ENCODE peak calls at places on chromosomes 5 and 9, in four cellular contexts. A is CD4-positive, alpha-beta memory T cell; P is A549; D is lower leg skin. K is an unnamed sample.

GRCh38 chr5:141656396-141656795 is 5.2 kb upstream of the FCHSD1 start:
- DNase-seq in D (no peak), A (no peak), P (no peak), K (no peak)

GRCh38 chr9:27203783-27204182 is 93.2 kb downstream of the EQTN start:
- DNase-seq in P (no peak), A (no peak), D (no peak), K (no peak)

GRCh38 chr9:91799113-91799735 is 150.8 kb downstream of the ROR2 start:
- DNase-seq in A (no peak), P (no peak), D (no peak), K (no peak)

GRCh38 chr5:15499528-15500325 is at the start of gene FBXL7:
- DNase-seq in A (no peak), P (peak), D (peak), K (no peak)

GRCh38 chr5:178469975-178470692 is 120.1 kb downstream of the COL23A1 start:
- DNase-seq in D (no peak), P (no peak), A (no peak), K (no peak)

GRCh38 chr5:178818094-178818493 is 41.7 kb upstream of the ZNF354B start:
- DNase-seq in D (no peak), A (no peak), P (no peak), K (no peak)

GRCh38 chr9:35604578-35605335 is at the start of gene TESK1:
- DNase-seq in A (peak), P (peak), D (peak), K (peak)

GRCh38 chr9:99057665-99058625 is 47.0 kb upstream of the TGFBR1 start:
- DNase-seq in A (peak), P (no peak), D (peak), K (peak)

GRCh38 chr9:38144421-38144820 is 75.4 kb upstream of the SHB start:
- DNase-seq in D (no peak), P (no peak), A (no peak), K (no peak)

GRCh38 chr9:14014209-14014608 is 299.7 kb downstream of the NFIB start:
- DNase-seq in D (no peak), A (no peak), P (no peak), K (no peak)

GRCh38 chr5:134140530-134141201 is 26.2 kb downstream of the TCF7 start:
- DNase-seq in D (peak), P (peak), A (peak), K (peak)

GRCh38 chr5:135559342-135559741 is 19.4 kb downstream of the CXCL14 start:
- DNase-seq in A (no peak), D (no peak), P (peak), K (peak)

GRCh38 chr9:3879731-3880493 is 354.1 kb upstream of the RFX3 start:
- DNase-seq in P (no peak), D (no peak), A (no peak), K (no peak)

GRCh38 chr5:145937432-145938250 is 1.3 kb downstream of the SH3RF2 start:
- DNase-seq in D (no peak), A (no peak), P (peak), K (no peak)
- H3K4me3 ChIP-seq in D (peak), A (no peak), P (peak), K (no peak)

GRCh38 chr9:137604345-137605145 is 941 bp upstream of the ARRDC1 start:
- DNase-seq in A (no peak), P (no peak), D (no peak), K (no peak)
- H3K4me3 ChIP-seq in A (no peak), P (peak), D (no peak), K (peak)

GRCh38 chr5:162067138-162067537 is 435 bp upstream of the GABRG2 start:
- DNase-seq in A (no peak), D (no peak), P (no peak), K (no peak)
- H3K4me3 ChIP-seq in A (no peak), D (no peak), P (no peak), K (no peak)

DNA sequence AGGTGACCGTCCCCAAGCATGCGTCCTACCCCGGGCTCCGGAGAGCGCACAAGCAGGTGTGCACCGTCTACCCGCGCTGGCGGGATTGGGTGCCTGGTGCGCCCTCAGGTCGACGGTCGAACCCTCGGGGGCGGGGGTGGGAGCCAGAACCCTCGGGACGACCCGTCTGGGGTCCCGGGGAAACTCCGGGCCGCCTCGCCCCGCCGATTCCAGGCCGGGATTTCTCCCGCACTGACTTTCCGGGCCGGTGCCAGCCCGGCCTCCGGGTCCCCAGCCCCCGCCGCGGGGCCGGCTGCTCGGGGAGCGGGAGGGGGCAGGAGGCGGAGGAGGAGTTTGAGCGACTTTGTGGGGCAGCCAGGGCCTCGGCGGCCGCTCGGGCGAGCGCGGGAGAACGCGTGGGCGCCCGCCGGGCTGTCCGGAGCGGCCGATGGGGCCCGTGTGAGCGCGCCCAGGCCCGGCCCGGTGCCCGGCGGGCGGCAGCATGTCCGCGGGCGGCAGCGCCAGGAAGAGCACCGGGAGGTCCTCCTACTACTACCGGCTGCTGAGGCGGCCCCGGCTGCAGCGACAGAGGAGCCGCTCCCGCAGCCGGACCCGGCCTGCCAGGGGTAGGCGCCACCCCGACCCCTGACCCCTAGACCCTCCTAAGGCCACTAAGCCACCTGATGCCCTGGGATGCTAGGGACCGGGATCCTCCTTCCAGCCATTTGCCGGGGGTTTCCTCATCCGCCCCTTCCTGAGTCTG is at the start of gene DAB2IP:
- DNase-seq in D (no peak), P (no peak), A (no peak), K (no peak)
- H3K4me3 ChIP-seq in D (peak), P (peak), A (no peak), K (peak)

GRCh38 chr9:76863832-76864231 is 42.1 kb downstream of the PRUNE2 start:
- DNase-seq in P (no peak), A (no peak), D (no peak), K (no peak)

GRCh38 chr9:76873056-76873792 is 32.7 kb downstream of the PRUNE2 start:
- DNase-seq in P (no peak), D (peak), A (no peak), K (no peak)

GRCh38 chr9:76866689-76867088 is 39.2 kb downstream of the PRUNE2 start:
- DNase-seq in A (no peak), D (no peak), P (peak), K (no peak)

GRCh38 chr9:76873821-76874220 is 32.1 kb downstream of the PRUNE2 start:
- DNase-seq in D (no peak), P (no peak), A (no peak), K (no peak)

GRCh38 chr9:76868897-76869296 is 37.0 kb downstream of the PRUNE2 start:
- DNase-seq in D (no peak), A (no peak), P (no peak), K (no peak)
- H3K4me3 ChIP-seq in D (no peak), A (no peak), P (no peak), K (no peak)

DNA sequence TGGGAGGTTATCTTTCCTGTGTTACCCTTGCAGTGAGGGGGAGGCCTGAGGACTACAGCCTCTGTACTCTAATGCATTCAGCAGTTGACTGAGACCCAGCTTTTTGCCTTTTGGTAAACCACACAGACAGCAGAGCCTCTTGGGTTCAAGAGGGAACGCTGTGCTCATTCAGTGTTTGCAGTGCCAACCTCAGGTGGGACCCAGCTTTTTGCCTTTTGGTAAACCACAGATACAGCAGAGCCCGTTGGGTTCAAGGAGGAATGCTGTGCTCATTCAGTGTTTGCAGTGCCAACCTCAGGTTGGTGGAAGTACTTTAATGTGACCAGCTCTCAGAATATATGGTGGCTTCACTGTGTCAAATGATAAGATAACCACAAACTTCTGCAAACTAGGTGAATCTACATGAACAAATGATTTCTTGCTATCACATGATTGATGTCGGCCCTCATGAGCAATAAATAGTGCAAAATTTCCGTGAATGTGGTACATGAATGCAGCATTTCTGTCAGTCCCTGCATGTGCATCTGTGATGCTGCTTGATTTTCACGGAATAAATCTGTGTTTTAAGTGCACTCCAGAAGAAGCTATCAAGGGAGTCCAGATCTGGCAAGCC is 1.7 kb downstream of the IQGAP2 start:
- DNase-seq in A (no peak), P (no peak), D (no peak), K (peak)
- H3K4me3 ChIP-seq in A (peak), P (no peak), D (no peak), K (peak)

GRCh38 chr5:113202904-113203716 is 226.5 kb downstream of the DCP2 start:
- DNase-seq in P (peak), A (no peak), D (peak), K (no peak)
- H3K4me3 ChIP-seq in P (no peak), A (no peak), D (no peak), K (no peak)

DNA sequence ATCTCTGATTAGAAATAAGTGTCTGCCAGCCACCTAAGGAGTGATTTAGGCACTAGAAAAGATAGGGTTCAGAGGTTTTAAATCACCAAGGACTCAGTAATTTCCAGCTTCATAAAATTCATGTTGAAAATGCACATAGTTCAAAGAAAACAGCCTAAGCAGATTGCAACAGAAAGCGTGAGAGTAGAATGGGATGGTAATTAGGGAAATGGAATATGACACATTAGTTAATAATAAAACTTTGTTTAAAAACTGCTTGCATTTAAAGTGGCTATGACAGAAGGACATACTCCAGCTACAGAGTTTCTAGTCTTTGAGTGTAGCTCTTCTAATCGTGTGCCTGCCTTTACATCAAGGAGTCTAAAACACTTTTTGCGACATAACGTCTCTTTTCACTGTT is 490.8 kb downstream of the TLE4 start:
- DNase-seq in P (no peak), A (no peak), D (no peak), K (no peak)
- H3K4me3 ChIP-seq in P (no peak), A (no peak), D (no peak), K (no peak)